ENCODE peak calls at places on chromosomes 12 and 14, in ten cellular contexts. X is NCI-H226; N is HFF-Myc; S is effector CD4-positive, alpha-beta T cell; E is amygdala; I is transverse colon; B is nephron progenitor cell; G is amniotic epithelial cell; V is cardiac septum; H is neural crest cell. U is an unnamed sample.

GRCh38 chr12:114403690-114404450 is 2.1 kb downstream of the TBX5 start:
- DNase-seq in B (no peak), I (no peak), G (no peak), S (no peak), V (no peak), X (no peak), H (no peak), N (no peak), E (no peak), U (peak)

GRCh38 chr14:91269076-91269991 is 24.8 kb upstream of the GPR68 start:
- DNase-seq in G (no peak), H (no peak), N (no peak), I (peak), E (no peak), S (no peak), B (no peak), X (no peak), V (no peak), U (no peak)

GRCh38 chr12:90729741-90730140 is 225.2 kb downstream of the CCER1 start:
- DNase-seq in I (no peak), G (peak), V (no peak), N (no peak), X (no peak), E (no peak), S (no peak), H (no peak), B (no peak), U (no peak)

GRCh38 chr14:33855672-33856071 is 95.2 kb downstream of the EGLN3 start:
- DNase-seq in I (no peak), H (no peak), S (no peak), B (no peak), E (no peak), V (no peak), G (no peak), N (no peak), X (no peak), U (no peak)

GRCh38 chr14:66072190-66072905 is 413.8 kb upstream of the CCDC196 start:
- DNase-seq in E (no peak), N (no peak), G (no peak), V (no peak), S (no peak), I (no peak), X (no peak), B (no peak), H (no peak), U (no peak)

GRCh38 chr14:80055912-80056801 is 155.1 kb downstream of the DIO2 start:
- DNase-seq in V (no peak), S (no peak), X (peak), E (no peak), B (peak), G (peak), H (peak), I (peak), N (peak), U (peak)

GRCh38 chr14:68633131-68633991 is 159.5 kb downstream of the ZFP36L1 start:
- DNase-seq in E (peak), N (no peak), H (peak), X (no peak), V (no peak), I (no peak), S (no peak), G (no peak), B (no peak), U (no peak)

GRCh38 chr12:57736743-57737466 is 1.6 kb downstream of the AGAP2 start:
- DNase-seq in I (no peak), S (no peak), N (no peak), H (no peak), B (no peak), V (no peak), X (no peak), E (no peak), G (no peak), U (no peak)

GRCh38 chr14:29274890-29275651 is 508.5 kb downstream of the FOXG1 start:
- DNase-seq in N (no peak), S (no peak), H (no peak), B (no peak), I (no peak), E (no peak), V (no peak), G (no peak), X (no peak), U (no peak)

U was measured in neuronal stem cell.